ENCODE peak calls at places on chromosomes 11 and 22, in four cellular contexts. One of them, this sample, is unnamed.

GRCh38 chr11:95231881-95232605 is 1.0 kb upstream of the SESN3 start:
- DNase-seq in K562: no peak
- DNase-seq in HepG2: no peak
- DNase-seq in GM12878: no peak
- DNase-seq in this sample: no peak

GRCh38 chr11:3207530-3208189 is 11.0 kb downstream of the MRGPRG start:
- DNase-seq in K562: no peak
- DNase-seq in HepG2: no peak
- DNase-seq in GM12878: no peak
- DNase-seq in this sample: no peak

GRCh38 chr11:95254139-95254704 is 23.2 kb upstream of the SESN3 start:
- DNase-seq in K562: peak
- DNase-seq in HepG2: peak
- DNase-seq in GM12878: peak
- DNase-seq in this sample: peak

GRCh38 chr22:23157560-23158515 is 12.6 kb downstream of the RAB36 start:
- DNase-seq in K562: no peak
- DNase-seq in HepG2: no peak
- DNase-seq in GM12878: no peak
- DNase-seq in this sample: no peak

GRCh38 chr11:57427692-57428082 is 766 bp upstream of the SLC43A3 start:
- DNase-seq in K562: no peak
- DNase-seq in HepG2: no peak
- DNase-seq in GM12878: no peak
- DNase-seq in this sample: no peak

GRCh38 chr22:23677701-23677995 is 13.2 kb upstream of the RGL4 start:
- DNase-seq in K562: no peak
- DNase-seq in HepG2: no peak
- DNase-seq in GM12878: no peak
- DNase-seq in this sample: no peak

GRCh38 chr11:111520565-111520964 is 6.0 kb downstream of the HOATZ start:
- DNase-seq in K562: no peak
- DNase-seq in HepG2: no peak
- DNase-seq in GM12878: no peak
- DNase-seq in this sample: no peak

GRCh38 chr11:112219476-112220232 is 6.6 kb upstream of the PTS start:
- DNase-seq in K562: peak
- DNase-seq in HepG2: peak
- DNase-seq in GM12878: peak
- DNase-seq in this sample: peak

GRCh38 chr11:127042445-127042844 is 41.9 kb upstream of the KIRREL3 start:
- DNase-seq in K562: no peak
- DNase-seq in HepG2: no peak
- DNase-seq in GM12878: no peak
- DNase-seq in this sample: no peak

GRCh38 chr11:74035264-74035663 is 26.4 kb upstream of the UCP3 start:
- DNase-seq in K562: no peak
- DNase-seq in HepG2: no peak
- DNase-seq in GM12878: no peak
- DNase-seq in this sample: no peak

GRCh38 chr11:15770798-15771414 is 585.4 kb downstream of the SOX6 start:
- DNase-seq in K562: peak
- DNase-seq in HepG2: peak
- DNase-seq in GM12878: no peak
- DNase-seq in this sample: peak

GRCh38 chr22:29570912-29571549 is 9.9 kb downstream of the NIPSNAP1 start:
- DNase-seq in K562: no peak
- DNase-seq in HepG2: peak
- DNase-seq in GM12878: no peak
- DNase-seq in this sample: no peak

GRCh38 chr11:34309970-34310369 is 47.8 kb downstream of the ABTB2 start:
- DNase-seq in K562: no peak
- DNase-seq in HepG2: peak
- DNase-seq in GM12878: no peak
- DNase-seq in this sample: no peak

GRCh38 chr22:35135165-35135564 is 69.2 kb downstream of the ISX start:
- DNase-seq in K562: no peak
- DNase-seq in HepG2: no peak
- DNase-seq in GM12878: no peak
- DNase-seq in this sample: no peak

GRCh38 chr22:29308148-29308790 is 1.8 kb downstream of the GAS2L1 start:
- DNase-seq in K562: no peak
- DNase-seq in HepG2: no peak
- DNase-seq in GM12878: no peak
- DNase-seq in this sample: no peak

GRCh38 chr22:30014244-30014643 is 66.0 kb upstream of the HORMAD2 start:
- DNase-seq in K562: peak
- DNase-seq in HepG2: no peak
- DNase-seq in GM12878: no peak
- DNase-seq in this sample: no peak

GRCh38 chr11:64751580-64751979 is 7.6 kb upstream of the RASGRP2 start:
- DNase-seq in K562: no peak
- DNase-seq in HepG2: no peak
- DNase-seq in GM12878: no peak
- DNase-seq in this sample: no peak

GRCh38 chr22:23193882-23194281 is 13.6 kb downstream of the BCR start:
- DNase-seq in K562: no peak
- DNase-seq in HepG2: no peak
- DNase-seq in GM12878: no peak
- DNase-seq in this sample: no peak

DNA sequence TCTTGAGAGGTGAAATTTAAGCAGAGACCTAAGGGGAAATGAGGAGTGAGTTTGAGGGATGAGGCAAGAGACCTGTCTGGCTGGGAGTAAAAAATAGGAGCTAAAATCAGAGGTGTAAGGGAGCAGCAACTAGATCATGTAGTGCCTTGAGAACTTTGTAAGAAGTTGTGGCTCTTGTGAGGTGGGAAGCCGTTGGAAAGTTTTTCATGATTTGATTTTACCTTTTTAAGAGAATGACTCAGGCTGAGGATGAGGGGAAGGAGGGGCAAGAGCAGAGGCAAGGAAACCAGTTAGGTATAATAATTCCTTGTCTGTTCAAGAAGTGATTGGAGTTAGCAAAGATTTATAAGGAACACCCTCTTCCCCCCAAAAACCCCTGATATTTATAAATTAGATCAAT is 25.8 kb downstream of the QSER1 start:
- DNase-seq in K562: no peak
- DNase-seq in HepG2: no peak
- DNase-seq in GM12878: no peak
- DNase-seq in this sample: no peak
- TF ChIP-seq JUND in K562: no peak
- TF ChIP-seq JUND in HepG2: no peak
- TF ChIP-seq JUND in GM12878: no peak
- TF ChIP-seq JUND in this sample: no peak

GRCh38 chr11:70064011-70064725 is 13.9 kb upstream of the ANO1 start:
- DNase-seq in K562: no peak
- DNase-seq in HepG2: no peak
- DNase-seq in GM12878: no peak
- DNase-seq in this sample: no peak

GRCh38 chr11:70066628-70067027 is 11.5 kb upstream of the ANO1 start:
- DNase-seq in K562: no peak
- DNase-seq in HepG2: no peak
- DNase-seq in GM12878: no peak
- DNase-seq in this sample: no peak

GRCh38 chr11:70066136-70066520 is 12.0 kb upstream of the ANO1 start:
- DNase-seq in K562: no peak
- DNase-seq in HepG2: no peak
- DNase-seq in GM12878: no peak
- DNase-seq in this sample: no peak

GRCh38 chr11:70064726-70065317 is 13.3 kb upstream of the ANO1 start:
- DNase-seq in K562: no peak
- DNase-seq in HepG2: no peak
- DNase-seq in GM12878: no peak
- DNase-seq in this sample: no peak

DNA sequence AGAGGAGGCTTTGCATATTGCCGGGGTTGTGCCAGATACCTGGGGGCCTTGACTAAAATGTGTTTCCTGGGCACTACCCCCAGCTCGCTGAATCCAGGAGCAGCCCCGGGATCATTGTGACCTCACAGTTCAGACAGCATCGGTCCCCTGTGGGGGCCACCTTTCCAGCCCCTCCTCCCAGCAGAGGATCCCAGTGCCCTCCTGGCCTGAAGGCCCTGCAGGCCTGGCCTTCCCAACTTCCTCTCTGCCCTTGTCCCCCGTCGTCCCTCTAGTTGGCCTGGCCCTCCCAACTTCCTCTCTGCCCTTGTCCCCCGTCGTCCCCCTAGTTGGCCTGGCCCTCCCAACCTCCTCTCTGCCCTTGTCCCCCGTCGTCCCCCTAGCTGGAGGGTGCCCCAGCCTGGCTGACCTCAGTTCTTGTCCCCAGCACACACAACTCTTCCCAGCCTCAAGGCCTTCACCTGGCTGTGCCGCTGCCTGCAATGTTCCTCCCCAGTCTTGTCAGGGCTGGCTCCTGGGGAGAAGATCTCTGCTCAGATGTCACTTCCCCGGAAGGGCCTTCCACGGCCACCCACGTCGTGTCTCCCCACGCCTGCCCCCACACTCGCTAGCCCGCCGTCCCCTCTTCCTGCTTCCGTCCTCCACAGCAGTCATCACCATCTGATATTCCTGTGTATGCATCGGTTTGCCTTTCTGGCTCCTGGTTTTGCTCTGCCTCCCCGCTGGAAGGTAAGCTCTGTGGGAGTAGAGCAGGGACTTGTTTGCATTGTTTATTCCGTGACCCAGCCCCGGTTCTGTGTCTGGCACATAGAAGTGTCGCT is 12.6 kb upstream of the ANO1 start:
- DNase-seq in K562: no peak
- DNase-seq in HepG2: no peak
- DNase-seq in GM12878: no peak
- DNase-seq in this sample: no peak
- TF ChIP-seq JUND in K562: no peak
- TF ChIP-seq JUND in HepG2: no peak
- TF ChIP-seq JUND in GM12878: no peak
- TF ChIP-seq JUND in this sample: no peak

DNA sequence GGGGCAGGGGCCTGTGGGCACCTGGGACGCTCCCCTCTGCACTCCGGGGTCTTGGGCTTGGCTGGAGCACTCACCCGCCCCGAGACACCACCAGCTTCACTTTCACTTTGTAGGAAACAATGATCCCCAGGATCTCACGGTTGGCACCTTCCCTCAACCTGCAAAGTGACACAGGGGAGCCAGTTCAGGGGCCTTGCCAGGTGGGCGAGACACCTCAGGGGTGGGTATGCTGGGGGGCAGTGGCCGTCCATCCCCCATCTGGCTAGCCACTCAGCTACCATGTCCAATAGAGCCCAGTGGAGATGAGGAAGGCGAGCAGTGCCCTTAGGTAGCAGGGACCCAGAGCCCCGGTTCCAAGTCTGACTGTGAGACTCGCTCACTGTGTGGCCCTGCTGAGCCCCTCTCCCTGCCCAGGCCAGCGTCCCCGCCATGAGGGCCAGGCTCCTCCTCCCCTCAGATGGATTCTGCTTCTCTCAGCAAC is 32.3 kb downstream of the TPBGL start:
- DNase-seq in K562: no peak
- DNase-seq in HepG2: no peak
- DNase-seq in GM12878: no peak
- DNase-seq in this sample: no peak
- TF ChIP-seq JUND in K562: no peak
- TF ChIP-seq JUND in HepG2: no peak
- TF ChIP-seq JUND in GM12878: no peak
- TF ChIP-seq JUND in this sample: no peak

DNA sequence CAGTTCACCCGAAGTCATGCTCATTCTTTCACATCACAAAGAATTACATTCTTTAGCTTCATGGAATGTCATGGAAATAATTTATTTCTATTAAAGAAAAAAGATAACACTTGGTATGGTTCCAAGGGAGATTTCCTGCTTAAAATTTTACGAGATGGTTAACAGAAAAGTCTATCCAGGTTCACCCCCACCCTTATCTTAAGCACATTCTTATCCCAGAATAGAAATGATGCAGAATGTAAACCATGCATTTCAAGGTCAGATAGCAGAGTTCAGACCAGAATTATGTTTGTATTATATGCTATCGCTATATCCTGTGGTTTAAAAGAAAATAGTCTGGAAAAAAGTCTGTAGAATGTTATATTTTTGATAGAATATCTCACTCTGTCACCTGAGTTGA is 58.7 kb downstream of the GAS2 start:
- DNase-seq in K562: no peak
- DNase-seq in HepG2: no peak
- DNase-seq in GM12878: no peak
- DNase-seq in this sample: no peak
- TF ChIP-seq JUND in K562: no peak
- TF ChIP-seq JUND in HepG2: no peak
- TF ChIP-seq JUND in GM12878: no peak
- TF ChIP-seq JUND in this sample: no peak

GRCh38 chr11:110156503-110156902 is 63.3 kb downstream of the ZC3H12C start:
- DNase-seq in K562: no peak
- DNase-seq in HepG2: no peak
- DNase-seq in GM12878: no peak
- DNase-seq in this sample: no peak
- TF ChIP-seq JUND in K562: no peak
- TF ChIP-seq JUND in HepG2: no peak
- TF ChIP-seq JUND in GM12878: no peak
- TF ChIP-seq JUND in this sample: no peak

GRCh38 chr11:67429038-67429668 is 859 bp downstream of the RPS6KB2 start:
- DNase-seq in K562: no peak
- DNase-seq in HepG2: no peak
- DNase-seq in GM12878: no peak
- DNase-seq in this sample: no peak
- TF ChIP-seq JUND in K562: no peak
- TF ChIP-seq JUND in HepG2: no peak
- TF ChIP-seq JUND in GM12878: no peak
- TF ChIP-seq JUND in this sample: no peak

GRCh38 chr11:12205330-12205729 is 94.9 kb downstream of the MICAL2 start:
- DNase-seq in K562: no peak
- DNase-seq in HepG2: no peak
- DNase-seq in GM12878: no peak
- DNase-seq in this sample: no peak

GRCh38 chr11:12207384-12208150 is 97.2 kb downstream of the MICAL2 start:
- DNase-seq in K562: no peak
- DNase-seq in HepG2: no peak
- DNase-seq in GM12878: no peak
- DNase-seq in this sample: no peak

GRCh38 chr11:12209096-12209495 is 98.7 kb downstream of the MICAL2 start:
- DNase-seq in K562: no peak
- DNase-seq in HepG2: no peak
- DNase-seq in GM12878: no peak
- DNase-seq in this sample: no peak

GRCh38 chr11:12204506-12204905 is 94.1 kb downstream of the MICAL2 start:
- DNase-seq in K562: no peak
- DNase-seq in HepG2: no peak
- DNase-seq in GM12878: no peak
- DNase-seq in this sample: no peak

GRCh38 chr11:12206529-12206928 is 96.1 kb downstream of the MICAL2 start:
- DNase-seq in K562: no peak
- DNase-seq in HepG2: no peak
- DNase-seq in GM12878: no peak
- DNase-seq in this sample: no peak
- TF ChIP-seq JUND in K562: no peak
- TF ChIP-seq JUND in HepG2: no peak
- TF ChIP-seq JUND in GM12878: no peak
- TF ChIP-seq JUND in this sample: no peak

This sample was measured in T47D.